ENCODE peak calls at places on chromosomes 11 and 22, in six cellular contexts. S is GM12891, U is GM12878, I is H1, H is K562, T is HepG2. Y is an unnamed sample.

GRCh38 chr11:72954860-72955259 is 140.6 kb downstream of the ATG16L2 start:
- DNase-seq in S (no peak), U (peak), I (no peak), H (no peak), T (no peak), Y (no peak)

GRCh38 chr11:74255741-74256369 is 55.6 kb downstream of the P4HA3 start:
- DNase-seq in S (peak), U (no peak), I (peak), H (peak), T (peak), Y (peak)

GRCh38 chr11:36509265-36509664 is 807 bp downstream of the TRAF6 start:
- DNase-seq in S (no peak), U (no peak), I (no peak), H (peak), T (no peak), Y (no peak)

GRCh38 chr11:67632175-67632981 is 2.6 kb upstream of the NUDT8 start:
- DNase-seq in S (no peak), U (no peak), I (no peak), H (no peak), T (peak), Y (no peak)

GRCh38 chr11:8296872-8297271 is 33.2 kb upstream of the LMO1 start:
- DNase-seq in S (no peak), U (no peak), I (no peak), H (no peak), T (no peak), Y (no peak)

GRCh38 chr11:130827697-130828377 is 88.4 kb downstream of the SNX19 start:
- DNase-seq in S (peak), U (no peak), I (peak), H (peak), T (peak), Y (no peak)

GRCh38 chr11:108873305-108873704 is 208.4 kb downstream of the DDX10 start:
- DNase-seq in S (no peak), U (no peak), I (no peak), H (no peak), T (no peak), Y (no peak)

GRCh38 chr22:43313497-43314474 is 29.4 kb downstream of the SCUBE1 start:
- DNase-seq in S (no peak), U (no peak), I (no peak), H (no peak), T (no peak), Y (no peak)

GRCh38 chr11:83194284-83195175 is 1.0 kb downstream of the ANKRD42 start:
- DNase-seq in S (peak), U (no peak), I (no peak), H (peak), T (peak), Y (peak)

GRCh38 chr11:83195176-83195531 is 1.6 kb downstream of the ANKRD42 start:
- DNase-seq in S (no peak), U (no peak), I (no peak), H (no peak), T (no peak), Y (no peak)

GRCh38 chr11:83192846-83193245 is 666 bp upstream of the ANKRD42 start:
- DNase-seq in S (no peak), U (no peak), I (no peak), H (no peak), T (peak), Y (no peak)

GRCh38 chr11:83191986-83192385 is 1.5 kb upstream of the ANKRD42 start:
- DNase-seq in S (no peak), U (no peak), I (no peak), H (no peak), T (no peak), Y (no peak)

DNA sequence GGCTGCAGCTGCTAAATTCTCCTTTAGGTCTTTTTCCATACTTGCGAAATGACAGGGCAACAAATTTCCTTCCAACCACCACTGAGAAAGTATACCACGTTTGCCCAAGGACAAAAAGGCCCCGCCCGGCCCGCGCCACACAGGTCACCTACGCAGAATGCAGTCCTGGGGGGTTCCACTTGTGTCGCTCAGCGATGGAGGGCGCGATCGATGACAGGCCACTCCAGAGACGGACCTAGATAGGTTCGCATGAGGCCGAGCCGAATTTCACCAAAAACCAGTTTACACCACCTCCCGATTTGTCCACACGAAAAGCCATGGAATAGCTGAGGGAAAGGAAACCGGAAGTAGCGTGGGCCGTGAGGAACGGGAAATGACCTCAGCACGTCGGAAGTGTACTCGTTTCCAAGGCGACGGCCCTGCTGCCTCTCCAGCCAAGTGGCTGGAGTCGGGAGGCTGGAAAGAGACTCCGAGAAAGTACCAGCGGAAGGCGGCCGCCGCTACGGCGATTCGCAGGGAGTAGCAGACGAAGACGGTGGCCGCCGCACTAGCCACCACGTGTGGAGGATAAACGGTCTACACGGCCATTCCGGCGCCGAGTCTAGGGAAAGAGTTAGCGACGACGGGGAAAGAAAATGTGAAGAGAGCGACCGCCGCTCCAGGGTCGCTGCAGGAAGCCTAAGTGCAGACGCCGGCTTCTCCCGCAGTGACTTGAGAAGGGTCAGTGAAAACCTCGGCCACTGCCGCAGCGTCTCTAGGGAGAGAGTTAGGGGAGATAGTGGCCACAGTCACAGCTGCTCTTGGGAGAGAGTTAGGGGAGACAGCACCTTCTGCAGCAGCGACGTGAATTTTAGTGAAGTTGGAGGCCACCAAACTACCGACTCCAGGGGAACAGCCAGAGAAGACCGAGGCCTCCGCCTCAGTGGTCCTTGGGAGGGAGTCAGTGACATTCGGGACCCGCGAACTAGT is at the start of gene ANKRD42:
- DNase-seq in S (peak), U (peak), I (peak), H (peak), T (peak), Y (peak)
- TF ChIP-seq POLR2AphosphoS5 in S (peak), U (peak), I (peak), H (peak), T (peak), Y (no peak)

GRCh38 chr11:59707371-59707770 is 6.3 kb downstream of the OR10V1 start:
- DNase-seq in S (no peak), U (no peak), I (no peak), H (no peak), T (no peak), Y (no peak)

GRCh38 chr11:59710136-59710847 is 3.4 kb downstream of the OR10V1 start:
- DNase-seq in S (no peak), U (no peak), I (no peak), H (no peak), T (no peak), Y (no peak)

GRCh38 chr11:59706518-59707285 is 6.9 kb downstream of the OR10V1 start:
- DNase-seq in S (no peak), U (no peak), I (no peak), H (peak), T (no peak), Y (no peak)

GRCh38 chr11:59708537-59708936 is 5.1 kb downstream of the OR10V1 start:
- DNase-seq in S (no peak), U (no peak), I (no peak), H (no peak), T (no peak), Y (no peak)

DNA sequence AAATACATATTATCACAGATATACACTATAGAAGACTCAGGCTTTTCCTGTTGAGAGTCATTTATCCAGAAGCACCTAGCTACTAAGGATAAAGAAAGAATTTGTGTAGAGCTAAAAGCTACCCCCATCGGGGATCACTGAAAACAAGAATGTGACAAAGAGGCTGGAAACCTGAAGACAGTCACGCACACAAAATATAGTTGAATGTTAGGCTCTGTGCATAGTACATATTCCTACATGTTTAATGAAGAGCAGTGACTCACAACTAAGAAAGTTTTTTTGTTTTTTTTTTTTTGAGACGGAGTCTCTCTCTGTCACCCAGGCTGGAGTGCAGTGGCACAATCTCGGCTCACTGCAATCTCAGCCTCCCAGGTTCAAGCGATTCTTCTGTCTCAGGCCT is 8.4 kb downstream of the OR10V1 start:
- DNase-seq in S (no peak), U (no peak), I (no peak), H (no peak), T (no peak), Y (no peak)
- TF ChIP-seq POLR2A in S (no peak), U (no peak), I (no peak), H (no peak), T (no peak), Y (no peak)

GRCh38 chr11:39037611-39038010 is 2421.8 kb downstream of the LRRC4C start:
- DNase-seq in S (no peak), U (no peak), I (no peak), H (no peak), T (no peak), Y (no peak)
- TF ChIP-seq TAF1 in S (no peak), U (no peak), I (no peak), H (no peak), T (no peak), Y (no peak)

GRCh38 chr11:65633390-65634139 is 4.3 kb upstream of the SIPA1 start:
- DNase-seq in S (no peak), U (no peak), I (no peak), H (no peak), T (no peak), Y (no peak)
- TF ChIP-seq POLR2AphosphoS5 in S (no peak), U (no peak), I (no peak), H (no peak), T (no peak), Y (no peak)

DNA sequence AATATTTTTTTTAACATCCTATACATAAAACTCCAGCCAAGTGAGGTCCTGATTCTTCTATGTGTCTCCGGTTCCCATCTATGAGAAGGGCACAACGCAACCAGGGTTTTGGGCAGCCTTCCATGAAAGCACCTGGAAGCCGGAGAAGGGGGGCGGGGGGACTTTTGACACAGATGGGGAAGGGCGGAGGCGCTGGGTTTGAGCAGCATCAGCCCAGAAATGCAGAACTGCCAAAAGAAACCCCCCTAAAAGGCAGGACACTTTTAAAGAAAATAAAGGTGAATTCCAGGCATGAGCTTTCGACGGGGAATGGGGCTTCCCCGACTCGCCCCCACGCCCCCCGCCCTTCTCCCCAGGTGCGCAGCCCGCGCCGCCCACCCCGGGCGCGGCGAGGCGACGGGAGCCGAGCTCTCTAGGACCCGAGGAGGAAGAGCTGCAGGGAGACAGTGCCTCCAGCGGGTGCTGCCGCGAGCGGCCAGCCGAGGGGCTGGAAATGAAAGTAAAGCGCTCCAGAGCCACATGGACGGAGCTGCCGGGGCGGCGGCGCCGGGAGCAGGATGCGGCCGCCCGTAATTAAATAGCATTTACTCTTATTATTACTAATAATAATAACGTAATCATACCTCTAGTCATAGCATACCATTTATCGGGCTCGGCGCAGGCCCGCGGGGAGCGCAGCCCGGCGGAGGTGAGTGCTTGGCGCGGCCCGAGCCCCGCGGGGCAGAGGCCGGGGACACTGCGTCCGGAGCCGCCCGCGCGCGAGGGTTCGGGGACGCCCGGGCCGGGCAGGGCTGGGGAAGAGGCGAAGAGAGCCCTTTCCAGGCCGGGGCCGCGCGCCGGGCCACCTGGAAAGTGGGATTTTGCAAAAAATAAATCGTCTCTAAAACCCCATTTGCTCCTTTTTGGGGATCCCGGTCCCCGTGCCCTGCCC is at the start of gene ZC3H7B:
- DNase-seq in S (peak), U (peak), I (no peak), H (peak), T (peak), Y (peak)
- TF ChIP-seq POLR2A in S (peak), U (peak), I (peak), H (peak), T (peak), Y (peak)

Y was measured in GM12892.